ENCODE peak calls at places on chromosomes 2 and 18, in four cellular contexts. L, D, K and U are unnamed samples. For H3K4me1, the result is how much of the 10 kb centered on the place peaks cover.

GRCh38 chr2:198499539-198499938 is 695.1 kb downstream of the PLCL1 start:
- DNase-seq in L (no peak), D (peak), K (peak), U (no peak)

GRCh38 chr2:191228333-191228732 is 16.9 kb upstream of the MYO1B start:
- DNase-seq in L (no peak), D (no peak), K (no peak), U (no peak)

GRCh38 chr2:240323601-240324291 is 111.7 kb upstream of the GPC1 start:
- DNase-seq in L (no peak), D (peak), K (no peak), U (no peak)

GRCh38 chr2:42141687-42142475 is 27.3 kb upstream of the EML4 start:
- DNase-seq in L (no peak), D (peak), K (peak), U (peak)

GRCh38 chr2:113173563-113174368 is at the start of gene PSD4:
- DNase-seq in L (peak), D (peak), K (peak), U (no peak)

GRCh38 chr2:14081526-14081925 is 551.0 kb upstream of the LRATD1 start:
- DNase-seq in L (no peak), D (no peak), K (no peak), U (peak)

GRCh38 chr2:25279091-25279651 is 62.6 kb downstream of the DNMT3A start:
- DNase-seq in L (peak), D (no peak), K (peak), U (peak)

GRCh38 chr2:186031229-186031628 is 292.6 kb downstream of the FSIP2 start:
- DNase-seq in L (no peak), D (no peak), K (no peak), U (no peak)

GRCh38 chr18:5397102-5397501 is 101.6 kb upstream of the ZBTB14 start:
- DNase-seq in L (no peak), D (no peak), K (no peak), U (no peak)

GRCh38 chr18:9643549-9643948 is 29.2 kb upstream of the PPP4R1 start:
- DNase-seq in L (no peak), D (peak), K (no peak), U (peak)

GRCh38 chr18:6994053-6994452 is 123.5 kb downstream of the LAMA1 start:
- DNase-seq in L (no peak), D (peak), K (no peak), U (peak)

DNA sequence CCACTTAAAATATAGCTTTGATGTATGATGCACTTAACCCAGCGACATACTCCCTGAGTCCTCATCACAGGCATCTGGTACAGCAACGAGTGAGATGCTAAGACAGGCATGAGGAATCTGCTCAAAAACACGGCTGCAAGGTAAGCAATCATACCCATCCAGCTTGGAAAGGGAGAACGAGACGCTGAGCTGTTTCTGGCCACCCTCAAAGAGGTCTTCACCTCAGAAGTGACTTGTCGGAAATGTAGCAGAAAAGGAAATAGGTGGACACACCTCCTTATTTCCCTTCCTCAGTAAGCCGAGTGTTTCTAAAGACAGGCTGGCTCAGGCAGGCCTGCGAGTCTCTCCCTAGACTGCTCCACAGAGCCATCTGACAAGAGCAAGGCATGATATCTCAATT is 84.4 kb downstream of the UXS1 start:
- DNase-seq in L (no peak), D (no peak), K (no peak), U (no peak)
- H3K4me1 ChIP-seq in L (under half), D (under half), K (under half), U (under half)

GRCh38 chr2:69600425-69600824 is 43.1 kb downstream of the AAK1 start:
- DNase-seq in L (no peak), D (no peak), K (no peak), U (no peak)

GRCh38 chr2:69604026-69604678 is 39.4 kb downstream of the AAK1 start:
- DNase-seq in L (no peak), D (no peak), K (no peak), U (no peak)

GRCh38 chr2:69603146-69603743 is 40.3 kb downstream of the AAK1 start:
- DNase-seq in L (no peak), D (no peak), K (no peak), U (no peak)

GRCh38 chr2:69597843-69598610 is 45.5 kb downstream of the AAK1 start:
- DNase-seq in L (no peak), D (no peak), K (no peak), U (no peak)

GRCh38 chr2:69601179-69601612 is 42.3 kb downstream of the AAK1 start:
- DNase-seq in L (no peak), D (no peak), K (no peak), U (peak)
- H3K4me1 ChIP-seq in L (under half), D (under half), K (under half), U (under half)

DNA sequence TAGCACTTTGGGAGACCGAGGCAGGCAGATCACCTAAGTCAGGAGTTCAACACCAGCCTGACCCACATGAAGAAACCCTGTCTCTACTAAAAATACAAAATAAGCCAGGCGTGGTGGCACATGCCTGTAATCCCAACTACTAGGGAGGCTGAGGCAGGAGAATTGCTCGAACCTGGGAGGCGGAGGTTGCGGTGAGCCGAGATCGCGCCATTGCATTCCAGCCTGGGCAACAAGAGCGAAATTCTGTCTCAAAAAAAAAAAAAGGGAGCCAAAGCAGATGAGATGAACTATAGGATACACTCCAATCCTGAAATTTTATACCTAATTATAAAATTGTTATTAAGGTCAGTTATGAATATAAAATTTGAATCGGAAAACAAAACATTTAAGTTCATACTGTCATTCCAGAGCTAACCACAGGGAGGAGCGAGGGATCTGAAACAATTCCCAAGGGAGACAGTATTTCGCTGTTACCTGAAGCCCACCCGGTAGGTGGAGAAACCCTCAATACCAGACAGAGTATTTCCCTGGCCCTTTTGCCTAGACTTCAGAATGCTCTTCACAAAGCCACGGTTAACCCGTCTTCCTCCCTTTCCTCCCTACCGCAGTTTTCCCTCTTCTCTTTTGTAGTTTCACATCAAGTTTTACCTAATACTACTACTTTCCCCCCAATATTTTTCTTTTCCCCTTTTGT is 1.4 kb downstream of the PPM1G start:
- DNase-seq in L (no peak), D (peak), K (no peak), U (no peak)
- H3K4me1 ChIP-seq in L (under half), D (under half), K (under half), U (under half)

DNA sequence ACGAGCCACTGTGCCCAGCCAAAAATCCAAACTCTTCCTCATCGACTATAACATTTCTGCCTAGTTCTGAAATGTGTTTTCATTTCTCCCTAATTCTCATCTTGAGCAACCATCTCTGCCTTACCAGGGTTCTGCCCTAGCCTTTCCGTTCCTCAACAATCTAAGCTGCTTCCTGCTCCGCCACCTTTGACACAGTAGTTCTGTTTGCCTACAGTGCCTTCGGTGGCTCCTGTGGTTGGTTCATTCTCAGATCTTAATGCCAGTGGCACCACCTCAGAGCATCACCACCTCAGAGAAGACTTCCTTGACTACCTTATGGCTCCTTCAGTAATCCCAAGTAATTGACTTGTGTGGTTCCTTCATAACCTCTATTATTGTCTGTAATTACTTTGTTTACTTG is 3.8 kb downstream of the SOCS6 start:
- DNase-seq in L (no peak), D (no peak), K (no peak), U (no peak)
- H3K4me1 ChIP-seq in L (under half), D (under half), K (under half), U (under half)